ENCODE peak calls at places on chromosomes 12 and 14, in seven cellular contexts. G is heart left ventricle, D is OCI-LY7, Z is ascending aorta, W is tibial nerve, P is tibial artery, R is esophagus squamous epithelium. H is an unnamed sample.
A peak's percentile ranks its signal among the peaks of the same experiment; 100 is the strongest.

GRCh38 chr12:49930515-49931288 is 19.8 kb upstream of the AQP2 start:
- DNase-seq in G (no peak), D (no peak), Z (no peak), W (no peak), P (no peak), R (no peak), H (no peak)

GRCh38 chr12:7642287-7642686 is 23.4 kb downstream of the APOBEC1 start:
- DNase-seq in G (no peak), D (no peak), Z (no peak), W (no peak), P (no peak), R (no peak), H (no peak)

GRCh38 chr12:20931894-20932293 is 121.4 kb downstream of the SLCO1B3 start:
- DNase-seq in G (no peak), D (no peak), Z (no peak), W (no peak), P (no peak), R (no peak), H (no peak)

GRCh38 chr14:55411426-55412389 is at the start of gene ATG14:
- DNase-seq in G (peak; percentile 89), D (peak; percentile 86), Z (peak; percentile 48), W (peak; percentile 84), P (peak; percentile 92), R (peak; percentile 39), H (peak; percentile 50)

GRCh38 chr12:98388126-98388525 is 127.3 kb upstream of the TMPO start:
- DNase-seq in G (no peak), D (no peak), Z (no peak), W (no peak), P (no peak), R (no peak), H (no peak)

GRCh38 chr12:754238-754816 is 1.9 kb downstream of the WNK1 start:
- DNase-seq in G (no peak), D (peak; percentile 31), Z (no peak), W (peak; percentile 7), P (no peak), R (no peak), H (no peak)

GRCh38 chr12:28759334-28759733 is 389.7 kb upstream of the FAR2 start:
- DNase-seq in G (no peak), D (no peak), Z (no peak), W (no peak), P (no peak), R (no peak), H (no peak)

GRCh38 chr12:12870454-12870853 is 20.9 kb upstream of the GPRC5A start:
- DNase-seq in G (no peak), D (no peak), Z (no peak), W (no peak), P (no peak), R (no peak), H (no peak)

GRCh38 chr12:63164911-63165310 is 13.9 kb upstream of the AVPR1A start:
- DNase-seq in G (no peak), D (no peak), Z (no peak), W (no peak), P (no peak), R (no peak), H (no peak)

GRCh38 chr12:12693111-12693671 is 2.8 kb downstream of the GPR19 start:
- DNase-seq in G (no peak), D (no peak), Z (no peak), W (no peak), P (no peak), R (no peak), H (no peak)

GRCh38 chr14:92613008-92613658 is 99.6 kb downstream of the RIN3 start:
- DNase-seq in G (no peak), D (peak; percentile 63), Z (no peak), W (peak; percentile 31), P (no peak), R (no peak), H (no peak)

GRCh38 chr12:113190761-113191160 is 5.2 kb downstream of the RITA1 start:
- DNase-seq in G (no peak), D (no peak), Z (no peak), W (no peak), P (no peak), R (no peak), H (no peak)

GRCh38 chr12:128326419-128326818 is 59.4 kb downstream of the TMEM132C start:
- DNase-seq in G (no peak), D (no peak), Z (no peak), W (no peak), P (no peak), R (no peak), H (no peak)

GRCh38 chr14:54647378-54647777 is 80.5 kb downstream of the SAMD4A start:
- DNase-seq in G (no peak), D (no peak), Z (no peak), W (no peak), P (no peak), R (no peak), H (no peak)

GRCh38 chr12:57837779-57838562 is 8.6 kb downstream of the CTDSP2 start:
- DNase-seq in G (peak; percentile 62), D (peak; percentile 50), Z (no peak), W (no peak), P (no peak), R (no peak), H (no peak)

GRCh38 chr12:10771132-10771733 is 31.2 kb downstream of the TAS2R7 start:
- DNase-seq in G (no peak), D (peak; percentile 27), Z (no peak), W (peak; percentile 31), P (no peak), R (no peak), H (no peak)

GRCh38 chr12:20174776-20175175 is 193.6 kb upstream of the PDE3A start:
- DNase-seq in G (no peak), D (no peak), Z (no peak), W (no peak), P (no peak), R (no peak), H (no peak)

GRCh38 chr14:68190032-68190431 is 370.5 kb downstream of the RAD51B start:
- DNase-seq in G (no peak), D (no peak), Z (no peak), W (no peak), P (no peak), R (no peak), H (no peak)

GRCh38 chr12:11070999-11071398 is 8.9 kb upstream of the TAS2R46 start:
- DNase-seq in G (no peak), D (no peak), Z (no peak), W (no peak), P (no peak), R (no peak), H (no peak)

DNA sequence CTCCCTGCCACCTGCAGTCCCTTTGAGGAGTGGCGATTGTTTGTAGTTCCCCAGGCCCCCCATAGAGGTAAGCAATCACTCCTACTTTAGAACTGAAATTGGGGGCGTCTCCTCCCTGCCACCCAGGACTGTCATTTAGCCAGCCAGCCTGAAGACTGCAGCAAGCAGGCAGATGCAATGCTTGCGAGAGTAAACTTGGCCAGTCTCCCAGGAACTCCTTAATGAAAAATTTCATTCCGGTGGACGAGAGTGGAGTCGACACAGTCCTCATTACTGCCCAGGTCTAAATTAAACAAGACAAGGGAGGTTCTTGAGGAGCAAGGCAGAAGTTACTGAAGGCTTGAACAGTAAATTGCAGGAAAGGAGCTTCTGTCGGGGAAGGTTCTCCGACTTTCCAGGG is 239.5 kb downstream of the SLC41A2 start:
- DNase-seq in G (no peak), D (no peak), Z (no peak), W (no peak), P (no peak), R (no peak), H (no peak)
- H3K4me3 ChIP-seq in G (no peak overlapping the region), D (no peak overlapping the region), Z (no peak overlapping the region), W (no peak overlapping the region), P (no peak overlapping the region), R (no peak overlapping the region), H (no peak overlapping the region)

DNA sequence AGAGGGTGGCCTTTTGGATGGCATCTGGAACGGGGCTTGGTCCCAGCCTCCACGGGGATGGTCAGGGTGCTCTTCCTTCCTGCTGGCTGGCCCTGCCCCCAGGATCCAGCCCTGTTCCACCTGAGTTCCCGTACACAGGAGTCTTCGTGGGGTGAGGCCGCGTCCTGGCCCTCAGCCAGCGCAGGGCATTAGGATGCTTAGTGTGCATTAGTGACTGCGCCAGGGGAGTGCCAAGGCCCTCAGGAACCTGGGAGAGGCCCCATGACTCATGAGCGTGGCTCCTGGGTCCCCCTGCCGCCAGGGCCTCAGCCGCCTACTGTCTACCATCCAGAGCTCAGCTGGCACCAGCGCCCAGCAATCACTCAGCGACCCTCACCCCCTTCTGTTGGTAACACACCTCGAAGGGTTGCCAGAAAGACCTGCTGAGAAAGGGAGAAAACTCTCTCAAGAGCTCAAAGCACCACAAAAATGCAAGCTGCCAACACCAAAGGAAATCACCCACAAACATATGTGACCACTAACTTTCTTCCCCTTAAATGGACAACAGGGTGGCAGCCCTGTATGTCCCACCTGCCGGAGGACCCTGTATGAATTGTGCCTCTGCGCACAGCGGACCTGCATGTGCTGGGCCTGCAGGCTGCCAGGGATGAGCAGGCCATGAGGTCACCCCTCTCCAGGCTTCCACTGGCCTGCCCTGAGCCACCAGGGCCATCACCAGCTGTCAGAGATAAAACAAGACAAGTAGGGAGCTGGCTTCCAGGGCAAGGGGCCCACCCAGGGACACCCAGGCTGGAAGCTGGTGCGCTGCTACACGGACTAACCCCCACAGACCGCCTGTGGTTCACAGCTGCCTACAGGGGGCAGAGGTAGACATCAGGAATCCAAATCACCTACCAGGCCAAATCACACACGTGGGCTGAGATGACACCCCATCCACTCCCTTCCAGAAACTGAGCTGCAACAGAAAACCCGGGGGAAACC is 28.7 kb downstream of the CCDC85C start:
- DNase-seq in G (peak; percentile 73), D (peak; percentile 48), Z (no peak), W (no peak), P (no peak), R (no peak), H (no peak)
- TF ChIP-seq CTCF in G (peak; percentile 13), D (peak; percentile 70), Z (no peak), W (no peak), P (no peak), R (no peak), H (no peak)

DNA sequence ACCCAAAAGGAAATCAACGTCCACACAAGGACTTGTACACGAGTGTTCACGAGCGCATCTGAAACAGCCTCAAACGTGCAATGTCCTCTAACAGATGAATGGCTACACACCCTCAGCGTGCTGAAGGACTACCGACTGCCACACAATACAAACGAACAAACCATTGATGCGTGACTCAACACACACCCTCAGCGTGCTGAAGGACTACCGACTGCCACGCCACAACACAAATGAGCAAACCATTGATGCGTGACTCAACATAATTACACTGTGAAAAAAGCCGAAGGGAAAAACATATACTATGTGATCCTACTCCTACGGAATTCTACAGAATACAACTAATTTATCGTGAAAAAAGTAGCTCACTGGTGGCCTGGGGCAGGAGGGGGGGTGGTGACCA is 25.1 kb upstream of the BTBD6 start:
- DNase-seq in G (no peak), D (no peak), Z (no peak), W (no peak), P (no peak), R (no peak), H (no peak)
- H3K36me3 ChIP-seq in G (peaks cover 50% of the 10 kb centered on the region), D (no peaks in the 10 kb centered on the region), Z (peaks cover 67% of the 10 kb centered on the region), W (peaks cover 93% of the 10 kb centered on the region), P (peaks cover 35% of the 10 kb centered on the region), R (peaks cover 5% of the 10 kb centered on the region), H (peaks cover 33% of the 10 kb centered on the region)

GRCh38 chr12:53927220-53928029 is 11.2 kb upstream of the HOXC13 start:
- DNase-seq in G (no peak), D (no peak), Z (no peak), W (no peak), P (no peak), R (no peak), H (no peak)
- H3K4me3 ChIP-seq in G (no peak overlapping the region), D (no peak overlapping the region), Z (no peak overlapping the region), W (no peak overlapping the region), P (no peak overlapping the region), R (no peak overlapping the region), H (no peak overlapping the region)